ENCODE peak calls at places on chromosome 4, in eight cellular contexts. T is NCI-H1105; Z is fibroblast of lung; S is stimulated activated CD8-positive, alpha-beta memory T cell treated with anti-CD3 and anti-CD28 coated beads, Interleukin-4, amount 100 ng/mL, for 24 hours; N is LHCN-M2; P is mesendoderm; L is lung; D is choroid plexus epithelial cell. I is an unnamed sample.

GRCh38 chr4:39928538-39928937 is 49.2 kb downstream of the PDS5A start:
- DNase-seq in N (no peak), L (no peak), P (no peak), Z (no peak), D (no peak), S (no peak), T (no peak), I (no peak)

GRCh38 chr4:98284640-98285046 is 23.5 kb downstream of the RAP1GDS1 start:
- DNase-seq in T (no peak), D (no peak), N (peak; percentile 44), L (no peak), S (no peak), P (peak; percentile 95), Z (no peak), I (peak; percentile 6)

GRCh38 chr4:146175541-146176453 is at the start of gene LSM6:
- DNase-seq in S (peak; percentile 69), L (peak; percentile 89), P (peak; percentile 88), Z (peak; percentile 90), N (peak; percentile 85), D (peak; percentile 89), T (peak; percentile 73), I (peak; percentile 84)

GRCh38 chr4:40180356-40180755 is 16.5 kb upstream of the RHOH start:
- DNase-seq in S (no peak), P (no peak), L (no peak), T (no peak), N (peak; percentile 91), D (peak; percentile 88), Z (peak; percentile 86), I (no peak)

GRCh38 chr4:154779362-154779947 is 1.6 kb upstream of the RBM46 start:
- DNase-seq in L (no peak), S (no peak), D (peak; percentile 70), Z (peak; percentile 65), N (peak; percentile 17), T (no peak), P (peak; percentile 46), I (no peak)

GRCh38 chr4:56240554-56241190 is 146.6 kb downstream of the AASDH start:
- DNase-seq in T (no peak), S (no peak), Z (no peak), L (no peak), D (no peak), P (no peak), N (no peak), I (no peak)

GRCh38 chr4:113094802-113095201 is 45.3 kb downstream of the ANK2 start:
- DNase-seq in P (peak; percentile 64), Z (peak; percentile 29), T (peak; percentile 4), N (peak; percentile 18), D (peak; percentile 40), S (no peak), L (no peak), I (no peak)

GRCh38 chr4:125346616-125347015 is 31.9 kb downstream of the FAT4 start:
- DNase-seq in T (no peak), Z (no peak), S (no peak), L (no peak), N (no peak), D (no peak), P (no peak), I (no peak)

GRCh38 chr4:14865804-14866203 is 136.5 kb upstream of the CPEB2 start:
- DNase-seq in Z (peak; percentile 41), L (no peak), P (no peak), S (no peak), T (no peak), D (peak; percentile 80), N (no peak), I (no peak)

GRCh38 chr4:7187297-7187592 is 5.1 kb upstream of the SORCS2 start:
- DNase-seq in N (no peak), Z (no peak), L (no peak), D (peak; percentile 20), S (no peak), P (no peak), T (no peak), I (no peak)

GRCh38 chr4:140426610-140427103 is 791 bp downstream of the CLGN start:
- DNase-seq in L (no peak), S (no peak), Z (peak; percentile 1), T (peak; percentile 30), P (peak; percentile 78), D (no peak), N (no peak), I (peak; percentile 23)

GRCh38 chr4:21692211-21692610 is 256.4 kb downstream of the KCNIP4 start:
- DNase-seq in T (no peak), Z (no peak), S (no peak), P (no peak), D (no peak), L (no peak), N (no peak), I (no peak)

GRCh38 chr4:113674733-113675132 is 86.8 kb downstream of the CAMK2D start:
- DNase-seq in D (no peak), Z (no peak), N (no peak), P (no peak), L (no peak), S (no peak), T (no peak), I (no peak)

GRCh38 chr4:63169836-63170235 is 1239.4 kb downstream of the TECRL start:
- DNase-seq in D (no peak), L (no peak), N (no peak), Z (no peak), P (no peak), S (no peak), T (no peak), I (no peak)

GRCh38 chr4:1960170-1960825 is 48.5 kb downstream of the NELFA start:
- DNase-seq in P (no peak), D (peak; percentile 66), Z (no peak), N (no peak), L (no peak), S (no peak), T (no peak), I (no peak)

GRCh38 chr4:20698382-20698781 is 1.9 kb upstream of the PACRGL start:
- DNase-seq in S (no peak), L (no peak), D (peak; percentile 28), Z (no peak), P (no peak), N (no peak), T (no peak), I (no peak)

GRCh38 chr4:7697326-7697725 is 242.3 kb downstream of the AFAP1 start:
- DNase-seq in S (no peak), T (no peak), D (no peak), L (no peak), P (no peak), Z (no peak), N (no peak), I (no peak)

GRCh38 chr4:20341121-20341758 is 89.5 kb downstream of the SLIT2 start:
- DNase-seq in S (no peak), D (no peak), P (no peak), N (no peak), Z (no peak), L (no peak), T (no peak), I (no peak)

GRCh38 chr4:7199129-7199725 is 6.9 kb downstream of the SORCS2 start:
- DNase-seq in P (no peak), N (no peak), Z (no peak), T (no peak), D (no peak), S (no peak), L (no peak), I (no peak)

GRCh38 chr4:125368161-125368560 is 53.4 kb downstream of the FAT4 start:
- DNase-seq in T (no peak), N (peak; percentile 47), D (peak; percentile 66), L (no peak), P (no peak), S (no peak), Z (peak; percentile 77), I (no peak)

GRCh38 chr4:72701987-72702819 is 133.2 kb upstream of the ADAMTS3 start:
- DNase-seq in P (peak; percentile 69), N (peak; percentile 47), Z (peak; percentile 65), T (peak; percentile 4), D (peak; percentile 85), S (no peak), L (no peak), I (no peak)

GRCh38 chr4:184280591-184281071 is 63.0 kb upstream of the ENPP6 start:
- DNase-seq in T (no peak), D (no peak), N (no peak), P (no peak), Z (no peak), S (no peak), L (no peak), I (no peak)

GRCh38 chr4:1746265-1746691 is 25.0 kb downstream of the TACC3 start:
- DNase-seq in S (peak; percentile 78), T (peak; percentile 16), P (peak; percentile 92), Z (peak; percentile 57), N (peak; percentile 44), D (peak; percentile 79), L (peak; percentile 73), I (peak; percentile 52)

GRCh38 chr4:16055937-16056336 is 27.9 kb downstream of the PROM1 start:
- DNase-seq in P (no peak), N (no peak), T (no peak), Z (no peak), D (no peak), L (no peak), S (no peak), I (no peak)

GRCh38 chr4:121155893-121156292 is 8.2 kb downstream of the TNIP3 start:
- DNase-seq in P (peak; percentile 79), S (no peak), N (peak; percentile 77), D (peak; percentile 86), Z (peak; percentile 85), T (no peak), L (no peak), I (peak; percentile 19)

GRCh38 chr4:37822220-37822619 is 4.3 kb upstream of the PGM2 start:
- DNase-seq in L (no peak), D (peak; percentile 22), T (peak; percentile 31), S (no peak), P (no peak), N (no peak), Z (peak; percentile 9), I (no peak)

GRCh38 chr4:6658635-6659075 is 18.2 kb downstream of the MRFAP1 start:
- DNase-seq in P (no peak), T (no peak), L (no peak), S (peak; percentile 35), D (peak; percentile 54), N (no peak), Z (peak; percentile 15), I (peak; percentile 58)

GRCh38 chr4:172683016-172683415 is 485.6 kb upstream of the GALNT7 start:
- DNase-seq in L (no peak), N (peak; percentile 65), T (no peak), D (peak; percentile 26), Z (no peak), S (no peak), P (no peak), I (no peak)

GRCh38 chr4:30103455-30103854 is 616.7 kb upstream of the PCDH7 start:
- DNase-seq in T (no peak), N (peak; percentile 2), D (peak; percentile 1), L (no peak), S (no peak), P (no peak), Z (peak; percentile 11), I (no peak)

GRCh38 chr4:186676531-186677158 is 47.0 kb downstream of the FAT1 start:
- DNase-seq in S (no peak), N (peak; percentile 91), D (peak; percentile 90), T (no peak), P (peak; percentile 75), L (no peak), Z (peak; percentile 87), I (no peak)

GRCh38 chr4:140947507-140947906 is 185.8 kb downstream of the RNF150 start:
- DNase-seq in Z (no peak), S (no peak), P (no peak), N (no peak), L (no peak), D (no peak), T (no peak), I (peak; percentile 65)

I was measured in MG63.